ENCODE peak calls at places on chromosomes 1 and 21, in ten cellular contexts. R is BE2C, J is endodermal cell, E is astrocyte, Y is fibroblast of lung, T is aorta, G is right atrium auricular region, A is left ventricle myocardium inferior, L is IMR-90, H is small intestine. M is an unnamed sample.
A peak's percentile ranks its signal among the peaks of the same experiment; 100 is the strongest.

GRCh38 chr1:104830534-104830933 is 1080.8 kb downstream of the AMY1C start:
- DNase-seq in R (no peak), J (no peak), E (peak; percentile 0), Y (no peak), T (no peak), G (no peak), A (no peak), L (no peak), H (no peak), M (no peak)

GRCh38 chr1:37495875-37496274 is 18.7 kb downstream of the MEAF6 start:
- DNase-seq in R (no peak), J (no peak), E (no peak), Y (no peak), T (no peak), G (no peak), A (no peak), L (no peak), H (no peak), M (no peak)

GRCh38 chr1:160371346-160371631 is 4.4 kb downstream of the NHLH1 start:
- DNase-seq in R (no peak), J (no peak), E (no peak), Y (no peak), T (no peak), G (peak; percentile 42), A (no peak), L (no peak), H (no peak), M (no peak)

GRCh38 chr1:54794401-54795099 is 6.6 kb downstream of the TTC22 start:
- DNase-seq in R (no peak), J (no peak), E (no peak), Y (no peak), T (no peak), G (no peak), A (no peak), L (peak; percentile 4), H (peak; percentile 93), M (no peak)

GRCh38 chr1:61674221-61674620 is 50.7 kb downstream of the TM2D1 start:
- DNase-seq in R (no peak), J (no peak), E (no peak), Y (peak; percentile 47), T (no peak), G (no peak), A (no peak), L (peak; percentile 70), H (no peak), M (no peak)

GRCh38 chr1:37471345-37472231 is 2.8 kb upstream of the ZC3H12A start:
- DNase-seq in R (peak; percentile 71), J (peak; percentile 91), E (peak; percentile 92), Y (peak; percentile 85), T (peak; percentile 93), G (peak; percentile 92), A (peak; percentile 69), L (peak; percentile 90), H (peak; percentile 94), M (peak; percentile 78)

GRCh38 chr1:110233861-110234260 is 23.7 kb downstream of the KCNC4 start:
- DNase-seq in R (no peak), J (no peak), E (no peak), Y (no peak), T (no peak), G (no peak), A (no peak), L (no peak), H (no peak), M (no peak)

GRCh38 chr1:56448937-56449336 is 130.4 kb downstream of the PLPP3 start:
- DNase-seq in R (no peak), J (no peak), E (no peak), Y (no peak), T (no peak), G (no peak), A (no peak), L (peak; percentile 52), H (peak; percentile 37), M (peak; percentile 50)

GRCh38 chr21:46100020-46100419 is 2.1 kb downstream of the COL6A2 start:
- DNase-seq in R (no peak), J (no peak), E (no peak), Y (no peak), T (peak; percentile 41), G (peak; percentile 57), A (no peak), L (no peak), H (no peak), M (no peak)

GRCh38 chr1:246149543-246149942 is 357.5 kb downstream of the SMYD3 start:
- DNase-seq in R (no peak), J (no peak), E (no peak), Y (no peak), T (no peak), G (no peak), A (no peak), L (no peak), H (no peak), M (no peak)

DNA sequence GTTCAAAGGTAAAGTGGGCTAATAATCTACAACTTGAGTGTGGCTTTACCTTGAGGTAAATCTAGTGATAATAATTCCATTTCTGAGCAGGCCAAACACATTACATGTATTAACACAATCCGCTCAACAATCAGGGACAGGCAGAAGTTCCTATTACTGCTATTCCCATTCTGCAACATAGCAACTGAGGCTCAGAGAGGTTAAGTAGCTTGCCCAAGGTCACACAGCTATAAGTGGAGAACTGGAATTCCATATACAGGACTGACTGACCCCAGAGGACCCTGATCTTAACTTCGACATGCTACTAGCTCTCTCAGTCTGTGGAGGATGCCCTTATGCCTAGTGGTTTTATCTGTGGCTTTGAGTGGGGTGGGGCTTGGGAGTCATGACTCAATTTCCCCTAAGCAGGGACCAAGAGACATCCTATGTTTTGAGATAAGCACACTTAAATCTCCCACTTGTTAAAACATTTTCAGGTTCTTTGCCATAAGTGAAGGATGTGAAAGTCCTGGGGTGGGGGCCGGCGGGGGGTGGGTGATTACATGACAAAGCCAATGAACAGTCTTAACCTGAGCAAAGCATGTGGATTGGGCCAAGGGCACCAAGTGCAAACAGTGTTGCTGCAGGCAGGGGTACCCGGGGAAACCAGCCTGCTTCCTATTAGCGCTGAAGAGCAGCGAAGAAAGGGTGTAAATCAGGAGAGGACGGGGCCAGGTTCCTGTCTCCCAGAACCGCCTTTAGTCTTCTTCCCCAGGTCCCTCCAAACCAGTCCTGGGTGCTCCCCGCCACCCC is 109.9 kb downstream of the TRABD2B start:
- DNase-seq in R (no peak), J (peak; percentile 72), E (no peak), Y (no peak), T (no peak), G (no peak), A (no peak), L (no peak), H (no peak), M (no peak)
- H3K4me1 ChIP-seq in R (peaks cover 3% of the 10 kb centered on the region), J (peaks cover 10% of the 10 kb centered on the region), E (no peaks in the 10 kb centered on the region), Y (no peaks in the 10 kb centered on the region), T (no peaks in the 10 kb centered on the region), G (peaks cover 2% of the 10 kb centered on the region), A (no peaks in the 10 kb centered on the region), L (no peaks in the 10 kb centered on the region), H (no peaks in the 10 kb centered on the region), M (no peaks in the 10 kb centered on the region)

GRCh38 chr1:119811428-119811827 is at the start of gene REG4:
- DNase-seq in R (no peak), J (no peak), E (no peak), Y (no peak), T (no peak), G (no peak), A (no peak), L (no peak), H (peak; percentile 50), M (no peak)
- H3K4me3 ChIP-seq in R (no peak within 1 kb of the TSS), J (no peak within 1 kb of the TSS), E (no peak within 1 kb of the TSS), Y (no peak within 1 kb of the TSS), T (no peak within 1 kb of the TSS), G (no peak within 1 kb of the TSS), A (no peak within 1 kb of the TSS), L (no peak within 1 kb of the TSS), H (no peak within 1 kb of the TSS), M (no peak within 1 kb of the TSS)

GRCh38 chr1:64865105-64865757 is 101.1 kb downstream of the JAK1 start:
- DNase-seq in R (no peak), J (no peak), E (no peak), Y (no peak), T (no peak), G (no peak), A (no peak), L (no peak), H (no peak), M (no peak)

GRCh38 chr1:64867266-64867665 is 99.1 kb downstream of the JAK1 start:
- DNase-seq in R (no peak), J (peak; percentile 1), E (no peak), Y (peak; percentile 33), T (no peak), G (no peak), A (no peak), L (peak; percentile 9), H (no peak), M (no peak)

GRCh38 chr1:64864018-64864945 is 102.1 kb downstream of the JAK1 start:
- DNase-seq in R (no peak), J (no peak), E (no peak), Y (peak; percentile 3), T (no peak), G (peak; percentile 65), A (peak; percentile 65), L (no peak), H (peak; percentile 77), M (peak; percentile 46)

GRCh38 chr1:64871256-64871655 is 95.1 kb downstream of the JAK1 start:
- DNase-seq in R (no peak), J (no peak), E (no peak), Y (no peak), T (no peak), G (no peak), A (no peak), L (no peak), H (no peak), M (no peak)

DNA sequence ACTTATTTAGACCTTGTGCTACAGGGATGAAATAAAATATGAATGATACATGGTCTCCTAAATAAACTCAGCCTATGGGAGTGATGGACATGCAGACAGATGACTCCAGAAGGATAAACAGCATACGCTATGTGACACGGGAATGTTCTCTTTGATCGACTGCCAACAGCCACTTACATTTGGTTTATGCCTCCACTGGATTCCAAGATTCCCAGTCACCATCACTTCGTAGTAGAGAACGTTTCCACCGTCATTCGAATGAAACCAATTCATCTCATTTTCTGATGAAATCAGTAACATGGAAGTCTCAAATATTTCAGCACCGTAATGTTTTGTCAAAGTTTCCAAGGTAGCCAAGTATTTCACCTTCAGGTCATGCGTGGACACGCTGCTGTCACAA is 99.7 kb downstream of the JAK1 start:
- DNase-seq in R (no peak), J (no peak), E (no peak), Y (peak; percentile 47), T (no peak), G (no peak), A (no peak), L (peak; percentile 43), H (no peak), M (no peak)
- H3K4me1 ChIP-seq in R (no peaks in the 10 kb centered on the region), J (no peaks in the 10 kb centered on the region), E (no peaks in the 10 kb centered on the region), Y (peaks cover 5% of the 10 kb centered on the region), T (no peaks in the 10 kb centered on the region), G (peaks cover 3% of the 10 kb centered on the region), A (peaks cover 32% of the 10 kb centered on the region), L (no peaks in the 10 kb centered on the region), H (peaks cover 3% of the 10 kb centered on the region), M (no peaks in the 10 kb centered on the region)

DNA sequence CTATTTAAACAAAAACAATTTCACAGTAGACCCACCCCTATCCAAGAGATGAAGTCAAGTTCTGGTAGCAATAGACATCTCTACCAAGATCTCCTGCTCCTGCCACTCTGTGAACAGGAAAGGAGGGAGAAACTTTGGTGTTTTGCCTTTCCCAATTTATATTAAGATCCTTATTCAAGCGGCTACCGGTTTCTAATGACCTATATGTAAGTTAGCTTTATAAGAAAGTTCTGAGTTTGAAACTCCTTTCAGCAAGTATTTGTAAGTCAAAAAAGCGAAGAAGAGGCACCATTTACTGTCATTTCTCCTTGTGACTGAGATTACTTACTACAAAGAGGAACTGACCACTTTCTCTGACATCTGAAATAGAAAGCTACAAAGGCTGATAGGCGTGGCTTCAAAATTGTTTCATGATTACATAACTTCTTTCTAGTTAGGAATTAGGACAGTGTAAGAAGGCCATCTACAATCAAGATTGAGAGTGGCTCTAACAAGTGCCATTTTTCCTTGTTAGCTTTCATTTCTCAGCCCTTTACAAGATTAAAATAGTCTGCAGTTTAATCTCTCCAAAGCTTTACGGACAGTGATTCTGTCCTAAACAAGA is at the start of gene MNDA:
- DNase-seq in R (no peak), J (no peak), E (no peak), Y (no peak), T (no peak), G (no peak), A (no peak), L (no peak), H (no peak), M (no peak)
- H3K4me3 ChIP-seq in R (no peak within 1 kb of the TSS), J (no peak within 1 kb of the TSS), E (no peak within 1 kb of the TSS), Y (no peak within 1 kb of the TSS), T (no peak within 1 kb of the TSS), G (no peak within 1 kb of the TSS), A (peak within 1 kb of the TSS; percentile 19), L (no peak within 1 kb of the TSS), H (no peak within 1 kb of the TSS), M (no peak within 1 kb of the TSS)